ENCODE peak calls at places on chromosomes 11 and 22, in seven cellular contexts. K is K562, G is NT2/D1, Y is H1, N is SK-N-SH, T is HCT116, L is GM12878. Q is an unnamed sample.

GRCh38 chr11:20031155-20032001 is 128.9 kb downstream of the DBX1 start:
- DNase-seq in K (no peak), G (no peak), Y (no peak), N (no peak), T (no peak), L (no peak), Q (peak; percentile 87)

GRCh38 chr11:1371377-1371776 is 18.4 kb upstream of the BRSK2 start:
- DNase-seq in K (no peak), G (no peak), Y (no peak), N (peak; percentile 18), T (no peak), L (no peak), Q (no peak)

GRCh38 chr11:87359401-87359800 is 321.7 kb downstream of the TMEM135 start:
- DNase-seq in K (no peak), G (no peak), Y (no peak), N (no peak), T (no peak), L (no peak), Q (no peak)

GRCh38 chr11:92866679-92867282 is 102.7 kb upstream of the MTNR1B start:
- DNase-seq in K (no peak), G (no peak), Y (no peak), N (no peak), T (no peak), L (no peak), Q (no peak)

GRCh38 chr11:20112291-20113146 is 47.8 kb downstream of the DBX1 start:
- DNase-seq in K (peak; percentile 83), G (no peak), Y (no peak), N (peak; percentile 44), T (peak; percentile 82), L (no peak), Q (no peak)

GRCh38 chr11:58781345-58781744 is 49.6 kb upstream of the GLYAT start:
- DNase-seq in K (no peak), G (no peak), Y (no peak), N (no peak), T (no peak), L (no peak), Q (no peak)

GRCh38 chr22:38706101-38706884 is 549 bp downstream of the GTPBP1 start:
- DNase-seq in K (peak; percentile 71), G (no peak), Y (no peak), N (peak; percentile 64), T (no peak), L (no peak), Q (no peak)

GRCh38 chr22:37079668-37080171 is 28.2 kb downstream of the KCTD17 start:
- DNase-seq in K (no peak), G (no peak), Y (no peak), N (no peak), T (no peak), L (no peak), Q (no peak)

GRCh38 chr11:7167976-7168740 is 79.4 kb downstream of the RBMXL2 start:
- DNase-seq in K (no peak), G (no peak), Y (no peak), N (no peak), T (no peak), L (no peak), Q (no peak)

GRCh38 chr11:2765491-2765890 is 65.7 kb upstream of the KCNQ1OT1 start:
- DNase-seq in K (no peak), G (no peak), Y (no peak), N (no peak), T (no peak), L (no peak), Q (no peak)

GRCh38 chr11:77865805-77866204 is 44.9 kb downstream of the AAMDC start:
- DNase-seq in K (no peak), G (no peak), Y (no peak), N (peak; percentile 58), T (no peak), L (no peak), Q (no peak)

GRCh38 chr11:62337682-62338181 is 484 bp downstream of the ASRGL1 start:
- DNase-seq in K (peak; percentile 40), G (no peak), Y (no peak), N (peak; percentile 76), T (no peak), L (no peak), Q (no peak)

GRCh38 chr22:23384451-23384850 is 195.6 kb downstream of the IGLL1 start:
- DNase-seq in K (no peak), G (no peak), Y (no peak), N (no peak), T (no peak), L (no peak), Q (no peak)

GRCh38 chr11:14593671-14594070 is 49.9 kb upstream of the PDE3B start:
- DNase-seq in K (no peak), G (no peak), Y (no peak), N (no peak), T (no peak), L (no peak), Q (no peak)

DNA sequence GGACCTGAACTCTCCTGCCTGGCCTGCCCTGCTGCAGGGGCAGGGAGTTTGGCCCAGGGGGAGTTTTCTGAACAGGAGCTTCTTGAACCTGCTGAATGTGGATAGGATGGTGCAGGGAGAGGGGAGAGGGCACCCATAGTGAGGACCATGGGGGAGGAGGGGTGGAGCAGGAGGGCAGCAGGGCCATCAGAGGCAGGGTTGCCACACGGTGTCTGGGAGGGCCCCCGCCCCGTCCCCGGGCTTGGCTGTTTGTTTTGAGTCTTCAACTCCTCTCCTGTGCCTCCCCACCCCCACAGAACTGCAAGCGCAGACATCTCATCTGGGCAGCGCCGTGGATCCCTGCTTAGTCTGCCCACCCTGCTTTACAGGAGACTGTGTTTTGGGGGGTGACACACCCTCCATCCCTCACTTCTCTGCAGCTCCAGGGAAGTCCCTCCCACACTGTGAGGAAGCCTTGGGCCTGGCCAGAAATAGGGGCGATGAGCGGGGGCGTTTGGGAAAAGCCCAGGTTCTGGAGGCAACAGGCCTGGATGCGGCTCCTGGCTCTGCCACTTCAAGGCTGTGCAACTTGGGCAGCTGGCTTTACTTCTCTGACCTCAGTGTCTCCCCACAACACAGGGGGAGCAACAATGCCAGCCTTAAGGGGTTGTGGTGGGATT is 14.4 kb downstream of the NFAM1 start:
- DNase-seq in K (no peak), G (no peak), Y (no peak), N (no peak), T (no peak), L (no peak), Q (no peak)
- H3K4me1 ChIP-seq in K (peaks cover 42% of the 10 kb centered on the region), G (peaks cover 16% of the 10 kb centered on the region), Y (no peaks in the 10 kb centered on the region), N (no peaks in the 10 kb centered on the region), T (peaks cover 8% of the 10 kb centered on the region), L (peaks cover 27% of the 10 kb centered on the region), Q (peaks cover 47% of the 10 kb centered on the region)

GRCh38 chr11:91174734-91175133 is 951.9 kb upstream of the CHORDC1 start:
- DNase-seq in K (no peak), G (no peak), Y (no peak), N (no peak), T (no peak), L (no peak), Q (no peak)

GRCh38 chr11:91173701-91174100 is 950.9 kb upstream of the CHORDC1 start:
- DNase-seq in K (no peak), G (no peak), Y (no peak), N (no peak), T (no peak), L (no peak), Q (no peak)

GRCh38 chr11:91178366-91178765 is 955.5 kb upstream of the CHORDC1 start:
- DNase-seq in K (no peak), G (no peak), Y (no peak), N (no peak), T (no peak), L (no peak), Q (no peak)
- TF ChIP-seq YY1 in K (no peak), G (no peak), Y (no peak), N (no peak), T (no peak), L (no peak), Q (no peak)

GRCh38 chr22:19877626-19878339 is 23.1 kb upstream of the GNB1L start:
- DNase-seq in K (no peak), G (no peak), Y (no peak), N (no peak), T (no peak), L (no peak), Q (no peak)
- H3K4me1 ChIP-seq in K (peaks cover 88% of the 10 kb centered on the region), G (peaks cover 34% of the 10 kb centered on the region), Y (peaks cover 11% of the 10 kb centered on the region), N (peaks cover 41% of the 10 kb centered on the region), T (peaks cover 23% of the 10 kb centered on the region), L (no peaks in the 10 kb centered on the region), Q (peaks cover 33% of the 10 kb centered on the region)

GRCh38 chr11:66950113-66950535 is 8.1 kb downstream of the PC start:
- DNase-seq in K (peak; percentile 79), G (peak; percentile 30), Y (no peak), N (no peak), T (peak; percentile 90), L (no peak), Q (peak; percentile 87)
- TF ChIP-seq YY1 in K (no peak), G (no peak), Y (no peak), N (no peak), T (peak; percentile 58), L (no peak), Q (no peak)

GRCh38 chr11:111530091-111530490 is 10.4 kb upstream of the LAYN start:
- DNase-seq in K (no peak), G (no peak), Y (no peak), N (no peak), T (no peak), L (no peak), Q (no peak)
- H3K4me1 ChIP-seq in K (no peaks in the 10 kb centered on the region), G (peaks cover 1% of the 10 kb centered on the region), Y (no peaks in the 10 kb centered on the region), N (peaks cover 29% of the 10 kb centered on the region), T (no peaks in the 10 kb centered on the region), L (no peaks in the 10 kb centered on the region), Q (no peaks in the 10 kb centered on the region)

DNA sequence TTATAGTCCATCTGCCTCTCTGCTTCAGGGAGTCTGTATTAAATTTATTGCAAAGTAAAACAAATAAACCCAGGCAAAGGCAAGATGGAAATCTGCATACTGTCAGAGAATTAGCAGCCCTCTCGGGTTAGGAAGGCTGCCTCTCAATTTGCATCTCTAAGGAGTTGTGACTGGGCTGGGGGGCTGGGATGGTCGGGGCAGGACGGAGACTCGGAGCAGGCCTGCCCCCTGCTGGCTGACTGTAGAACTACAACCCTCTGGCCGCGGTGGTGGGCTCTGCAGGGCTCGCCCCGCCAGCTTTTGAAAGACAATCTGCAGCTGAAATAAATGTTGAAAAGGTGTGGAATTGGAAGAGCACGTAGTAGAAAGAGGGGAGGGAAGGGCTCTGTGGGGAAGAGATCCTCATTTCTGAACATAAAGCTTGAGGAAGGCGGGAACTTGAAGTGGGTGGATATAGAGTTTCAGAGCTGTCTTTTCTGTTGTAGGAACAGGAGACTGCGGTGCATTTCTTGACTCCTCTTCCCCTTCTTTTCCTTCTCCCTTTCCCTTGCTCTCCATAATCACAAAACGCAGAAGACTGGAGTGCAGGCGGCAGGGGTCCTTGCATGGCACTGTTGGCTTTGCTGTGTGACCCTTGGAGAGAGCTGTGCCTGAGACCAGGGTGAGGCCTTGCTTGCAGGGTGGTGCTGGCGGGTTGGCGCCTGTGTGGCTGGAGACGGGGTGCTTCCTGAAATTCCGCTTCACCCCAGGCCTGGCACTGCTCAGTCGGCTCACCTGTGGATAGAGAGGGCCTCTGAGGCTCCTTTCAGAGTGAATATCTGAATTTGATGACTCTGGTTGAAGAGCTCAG is 22.6 kb upstream of the PKNOX2 start:
- DNase-seq in K (peak; percentile 87), G (peak; percentile 77), Y (no peak), N (peak; percentile 87), T (no peak), L (no peak), Q (no peak)
- TF ChIP-seq YY1 in K (no peak), G (no peak), Y (no peak), N (no peak), T (no peak), L (peak; percentile 62), Q (no peak)

DNA sequence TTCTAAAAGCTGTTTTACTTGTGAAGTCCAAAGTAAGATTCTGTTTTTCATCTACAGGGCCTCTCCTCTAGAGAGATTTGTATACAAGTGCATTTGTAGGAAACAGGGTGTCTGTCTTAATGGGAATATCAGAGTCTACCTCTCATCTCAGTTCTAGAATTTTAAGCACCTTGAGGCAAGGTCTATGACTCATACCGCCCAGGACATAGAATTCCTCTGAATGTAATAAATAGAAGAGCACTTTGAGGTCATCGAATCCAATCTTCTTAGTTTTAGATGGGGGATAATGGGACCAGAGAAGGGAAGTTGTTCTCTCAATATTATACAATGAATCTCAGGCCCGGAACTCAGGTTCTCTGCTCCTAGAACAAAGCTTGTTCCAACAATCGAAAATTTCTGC is 101.8 kb upstream of the TIMP3 start:
- DNase-seq in K (no peak), G (no peak), Y (no peak), N (no peak), T (no peak), L (no peak), Q (no peak)
- H3K4me1 ChIP-seq in K (no peaks in the 10 kb centered on the region), G (no peaks in the 10 kb centered on the region), Y (no peaks in the 10 kb centered on the region), N (no peaks in the 10 kb centered on the region), T (peaks cover 21% of the 10 kb centered on the region), L (no peaks in the 10 kb centered on the region), Q (peaks cover 66% of the 10 kb centered on the region)